ENCODE peak calls at places on chromosomes 1 and 21, in ten cellular contexts. V is BE2C; S is GM06990; X is HL-60; O is heart left ventricle; W is mesendoderm; I is cardiac muscle cell; J is CD8-positive, alpha-beta T cell; M is mammary epithelial cell; F is neuronal stem cell. N is an unnamed sample.

GRCh38 chr1:24596401-24596880 is 40.6 kb downstream of the NCMAP start:
- DNase-seq in O (no peak), F (no peak), M (no peak), S (no peak), W (no peak), V (no peak), J (no peak), I (no peak), X (no peak), N (no peak)

GRCh38 chr1:8858888-8859706 is 19.4 kb downstream of the ENO1 start:
- DNase-seq in F (peak; percentile 41), M (no peak), V (peak; percentile 46), O (no peak), I (peak; percentile 60), J (peak; percentile 37), W (peak; percentile 80), X (no peak), S (no peak), N (no peak)

GRCh38 chr1:29736582-29737188 is 500.4 kb downstream of the PTPRU start:
- DNase-seq in J (no peak), X (peak; percentile 4), F (peak; percentile 82), V (no peak), S (no peak), W (peak; percentile 74), O (no peak), M (peak; percentile 24), I (peak; percentile 92), N (no peak)

GRCh38 chr1:51906306-51907078 is 28.0 kb upstream of the NRDC start:
- DNase-seq in S (no peak), J (no peak), X (no peak), O (no peak), M (no peak), F (no peak), I (no peak), V (peak; percentile 6), W (no peak), N (no peak)

GRCh38 chr1:175232335-175232734 is 39.8 kb upstream of the KIAA0040 start:
- DNase-seq in M (no peak), V (no peak), S (no peak), X (no peak), O (no peak), W (no peak), I (no peak), J (no peak), F (no peak), N (no peak)

GRCh38 chr21:43331962-43332458 is 94.9 kb downstream of the SIK1 start:
- DNase-seq in J (no peak), I (no peak), V (no peak), O (peak; percentile 42), M (no peak), S (no peak), W (no peak), X (no peak), F (no peak), N (no peak)

GRCh38 chr1:41108696-41109284 is 87.3 kb upstream of the SLFNL1 start:
- DNase-seq in J (no peak), V (no peak), S (no peak), M (peak; percentile 11), F (no peak), O (no peak), W (no peak), X (peak; percentile 58), I (no peak), N (no peak)

GRCh38 chr21:28148400-28149064 is 844.1 kb downstream of the LTN1 start:
- DNase-seq in J (no peak), X (no peak), F (no peak), I (no peak), M (no peak), W (no peak), V (peak; percentile 24), O (peak; percentile 29), S (no peak), N (no peak)

GRCh38 chr1:79041666-79042065 is 35.1 kb upstream of the ADGRL4 start:
- DNase-seq in X (no peak), S (no peak), M (no peak), V (no peak), O (no peak), I (no peak), J (no peak), W (peak; percentile 19), F (no peak), N (no peak)

GRCh38 chr1:89974701-89975470 is 20.0 kb upstream of the ZNF326 start:
- DNase-seq in X (no peak), V (no peak), F (no peak), J (no peak), S (no peak), M (peak; percentile 42), I (no peak), O (no peak), W (no peak), N (no peak)

GRCh38 chr1:154608522-154609294 is 722 bp upstream of the ADAR start:
- DNase-seq in O (peak; percentile 52), W (peak; percentile 90), V (peak; percentile 52), I (peak; percentile 59), S (peak; percentile 67), J (peak; percentile 9), X (no peak), F (peak; percentile 75), M (peak; percentile 42), N (no peak)

GRCh38 chr1:125087247-125087646 is 3902.5 kb downstream of the SRGAP2C start:
- DNase-seq in S (no peak), W (no peak), I (no peak), V (no peak), O (no peak), M (no peak), X (no peak), J (no peak), F (no peak), N (peak; percentile 7)

GRCh38 chr1:1438531-1439381 is 3.3 kb downstream of the VWA1 start:
- DNase-seq in J (no peak), O (no peak), W (no peak), S (no peak), F (no peak), X (no peak), V (no peak), M (no peak), I (no peak), N (peak; percentile 64)

GRCh38 chr1:92599184-92599583 is 112.5 kb upstream of the GFI1 start:
- DNase-seq in W (peak; percentile 13), J (no peak), O (no peak), X (no peak), S (no peak), I (peak; percentile 2), V (no peak), F (no peak), M (no peak), N (no peak)

GRCh38 chr1:207333620-207334019 is 12.1 kb downstream of the CD55 start:
- DNase-seq in W (no peak), O (no peak), X (no peak), V (no peak), J (no peak), I (no peak), M (no peak), F (no peak), S (no peak), N (no peak)

GRCh38 chr1:155081472-155082300 is 3.0 kb downstream of the EFNA3 start:
- DNase-seq in F (no peak), M (no peak), J (no peak), W (no peak), I (peak; percentile 34), O (no peak), V (no peak), X (no peak), S (no peak), N (no peak)

GRCh38 chr1:245881767-245882391 is 625.2 kb downstream of the SMYD3 start:
- DNase-seq in X (no peak), S (no peak), V (no peak), I (no peak), O (no peak), J (no peak), W (no peak), M (no peak), F (no peak), N (no peak)

GRCh38 chr1:220887202-220887867 is 8.1 kb downstream of the HLX start:
- DNase-seq in V (peak; percentile 36), M (no peak), O (peak; percentile 32), S (no peak), J (no peak), W (peak; percentile 75), F (no peak), I (peak; percentile 72), X (no peak), N (no peak)
- H3K27me3 ChIP-seq in V (peaks cover 5% of the 10 kb centered on the region), M (peaks cover 69% of the 10 kb centered on the region), O (peaks cover 57% of the 10 kb centered on the region), S (no peaks in the 10 kb centered on the region), J (peaks cover 6% of the 10 kb centered on the region), W (peaks cover 82% of the 10 kb centered on the region), F (peaks cover 100% of the 10 kb centered on the region), I (peaks cover 100% of the 10 kb centered on the region), X (peaks cover 2% of the 10 kb centered on the region), N (peaks cover 46% of the 10 kb centered on the region)

GRCh38 chr1:152902676-152903075 is 5.7 kb upstream of the IVL start:
- DNase-seq in O (no peak), V (no peak), I (no peak), S (no peak), M (no peak), X (no peak), W (no peak), J (no peak), F (no peak), N (no peak)
- H3K27me3 ChIP-seq in O (peaks cover 9% of the 10 kb centered on the region), V (peaks cover 4% of the 10 kb centered on the region), I (no peaks in the 10 kb centered on the region), S (no peaks in the 10 kb centered on the region), M (no peaks in the 10 kb centered on the region), X (no peaks in the 10 kb centered on the region), W (no peaks in the 10 kb centered on the region), J (no peaks in the 10 kb centered on the region), F (no peaks in the 10 kb centered on the region), N (no peaks in the 10 kb centered on the region)

DNA sequence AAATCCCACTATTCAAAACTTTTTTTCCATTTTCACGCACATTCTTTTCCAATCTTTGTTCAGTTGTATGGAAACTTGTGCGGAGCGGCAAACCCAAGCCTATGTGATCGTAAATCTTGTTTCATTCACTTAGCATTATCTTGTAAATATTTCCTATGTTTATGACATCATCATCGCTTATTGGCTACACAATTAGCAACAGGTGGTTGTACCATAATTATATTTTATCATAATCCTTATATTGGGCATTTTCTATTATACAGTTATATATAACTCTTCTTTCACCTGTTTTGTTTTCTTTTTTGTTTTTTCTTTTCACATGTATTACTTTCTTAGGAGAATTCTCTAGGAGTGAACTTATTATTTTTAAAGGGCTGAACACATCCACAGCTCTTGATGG is 65.4 kb downstream of the ZSCAN20 start:
- DNase-seq in J (no peak), S (no peak), F (no peak), W (no peak), M (no peak), V (no peak), I (no peak), X (no peak), O (no peak), N (no peak)
- H3K27me3 ChIP-seq in J (no peaks in the 10 kb centered on the region), S (no peaks in the 10 kb centered on the region), F (no peaks in the 10 kb centered on the region), W (no peaks in the 10 kb centered on the region), M (no peaks in the 10 kb centered on the region), V (no peaks in the 10 kb centered on the region), I (no peaks in the 10 kb centered on the region), X (no peaks in the 10 kb centered on the region), O (no peaks in the 10 kb centered on the region), N (peaks cover 4% of the 10 kb centered on the region)

GRCh38 chr1:3209201-3209600 is 140.2 kb downstream of the PRDM16 start:
- DNase-seq in O (no peak), S (no peak), M (no peak), V (no peak), J (no peak), F (no peak), X (no peak), I (no peak), W (no peak), N (no peak)
- H3K27me3 ChIP-seq in O (no peaks in the 10 kb centered on the region), S (no peaks in the 10 kb centered on the region), M (no peaks in the 10 kb centered on the region), V (no peaks in the 10 kb centered on the region), J (no peaks in the 10 kb centered on the region), F (no peaks in the 10 kb centered on the region), X (no peaks in the 10 kb centered on the region), I (no peaks in the 10 kb centered on the region), W (no peaks in the 10 kb centered on the region), N (no peaks in the 10 kb centered on the region)